ENCODE peak calls at places on chromosomes 16 and 17, in eight cellular contexts. C, F, K, P, R, H, J and T are unnamed samples.

GRCh38 chr16:81170824-81171223 is 67.7 kb upstream of the BCO1 start:
- DNase-seq in C (no peak), F (no peak), K (no peak), P (no peak), R (no peak), H (no peak), J (no peak), T (no peak)

GRCh38 chr17:927611-928461 is 51.7 kb downstream of the NXN start:
- DNase-seq in C (peak), F (peak), K (peak), P (no peak), R (no peak), H (peak), J (peak), T (no peak)

GRCh38 chr16:86018487-86018886 is 119.5 kb downstream of the IRF8 start:
- DNase-seq in C (peak), F (no peak), K (no peak), P (no peak), R (no peak), H (no peak), J (no peak), T (peak)

GRCh38 chr17:4249452-4250029 is 14.2 kb downstream of the ANKFY1 start:
- DNase-seq in C (peak), F (peak), K (no peak), P (no peak), R (no peak), H (peak), J (no peak), T (no peak)

GRCh38 chr17:48100591-48101011 is 677 bp downstream of the CBX1 start:
- DNase-seq in C (peak), F (peak), K (peak), P (no peak), R (peak), H (no peak), J (peak), T (no peak)

GRCh38 chr17:39674702-39675389 is 6.6 kb downstream of the PNMT start:
- DNase-seq in C (no peak), F (no peak), K (peak), P (no peak), R (no peak), H (no peak), J (no peak), T (no peak)

GRCh38 chr17:48515925-48516900 is 14.6 kb downstream of the HOXB1 start:
- DNase-seq in C (no peak), F (no peak), K (no peak), P (no peak), R (no peak), H (no peak), J (no peak), T (no peak)

GRCh38 chr17:73283841-73284282 is 22.2 kb upstream of the CPSF4L start:
- DNase-seq in C (no peak), F (no peak), K (no peak), P (no peak), R (no peak), H (no peak), J (no peak), T (no peak)

GRCh38 chr17:76645481-76645880 is 1.9 kb upstream of the ST6GALNAC1 start:
- DNase-seq in C (no peak), F (no peak), K (peak), P (no peak), R (no peak), H (no peak), J (peak), T (no peak)

GRCh38 chr17:58525239-58525638 is 10.8 kb upstream of the MTMR4 start:
- DNase-seq in C (peak), F (no peak), K (no peak), P (no peak), R (no peak), H (peak), J (no peak), T (no peak)

GRCh38 chr16:64240586-64240985 is 881.3 kb downstream of the CDH11 start:
- DNase-seq in C (no peak), F (no peak), K (no peak), P (no peak), R (no peak), H (peak), J (no peak), T (no peak)

GRCh38 chr17:77916771-77917481 is 41.6 kb upstream of the TNRC6C start:
- DNase-seq in C (no peak), F (no peak), K (no peak), P (no peak), R (no peak), H (no peak), J (no peak), T (peak)

GRCh38 chr17:76529643-76530488 is 7.6 kb downstream of the CYGB start:
- DNase-seq in C (peak), F (no peak), K (peak), P (no peak), R (no peak), H (peak), J (no peak), T (no peak)

GRCh38 chr17:27414271-27414670 is 42.0 kb upstream of the KSR1 start:
- DNase-seq in C (peak), F (no peak), K (no peak), P (no peak), R (no peak), H (no peak), J (no peak), T (no peak)

GRCh38 chr17:58520843-58521430 is 6.5 kb upstream of the MTMR4 start:
- DNase-seq in C (peak), F (no peak), K (no peak), P (peak), R (no peak), H (no peak), J (no peak), T (no peak)

GRCh38 chr16:48608452-48608851 is 1.5 kb downstream of the N4BP1 start:
- DNase-seq in C (no peak), F (no peak), K (no peak), P (peak), R (no peak), H (no peak), J (no peak), T (no peak)

GRCh38 chr16:46996391-46996790 is 22.9 kb upstream of the DNAJA2 start:
- DNase-seq in C (no peak), F (no peak), K (no peak), P (no peak), R (no peak), H (no peak), J (no peak), T (no peak)

GRCh38 chr17:65109990-65110680 is 27.0 kb upstream of the RGS9 start:
- DNase-seq in C (peak), F (no peak), K (no peak), P (no peak), R (no peak), H (no peak), J (no peak), T (no peak)